ENCODE peak calls at places on chromosomes 13 and 19, in six cellular contexts. G is suprapubic skin, V is SJCRH30, Q is colonic mucosa, P is prostate gland, J is uterus. M is an unnamed sample. For H3K4me1 and H3K9me3, the result is how much of the 10 kb centered on the place peaks cover.

GRCh38 chr19:12133069-12133468 is 7.1 kb downstream of the ZNF20 start:
- DNase-seq in V (peak), Q (no peak), J (no peak), G (no peak), P (no peak), M (no peak)

GRCh38 chr19:40800997-40801377 is 2.0 kb downstream of the EGLN2 start:
- DNase-seq in G (no peak), V (no peak), J (no peak), Q (no peak), P (no peak), M (no peak)

GRCh38 chr19:35226748-35227147 is 1.8 kb downstream of the FAM187B start:
- DNase-seq in P (no peak), Q (no peak), J (no peak), G (peak), V (no peak), M (no peak)

GRCh38 chr13:100210966-100211710 is 122.2 kb downstream of the PCCA start:
- DNase-seq in V (no peak), P (no peak), J (no peak), G (no peak), Q (no peak), M (no peak)

GRCh38 chr13:106100261-106100919 is 435.1 kb downstream of the EFNB2 start:
- DNase-seq in G (no peak), Q (peak), V (peak), P (no peak), J (no peak), M (peak)

GRCh38 chr19:18173572-18174294 is at the start of gene IFI30:
- DNase-seq in J (peak), V (peak), Q (peak), P (peak), G (no peak), M (peak)

GRCh38 chr19:15374796-15375440 is 4.7 kb downstream of the AKAP8 start:
- DNase-seq in J (peak), G (no peak), P (no peak), V (no peak), Q (no peak), M (no peak)

GRCh38 chr13:37621811-37622361 is 23.3 kb upstream of the POSTN start:
- DNase-seq in G (no peak), Q (no peak), J (peak), V (no peak), P (no peak), M (no peak)

GRCh38 chr19:1379126-1379905 is 4.4 kb upstream of the NDUFS7 start:
- DNase-seq in Q (no peak), J (no peak), V (no peak), G (no peak), P (no peak), M (no peak)

GRCh38 chr19:35995655-35995993 is 636 bp downstream of the SDHAF1 start:
- DNase-seq in G (no peak), V (peak), P (no peak), Q (peak), J (peak), M (peak)

GRCh38 chr13:21234537-21234936 is 58.1 kb downstream of the MRPL57 start:
- DNase-seq in V (peak), P (no peak), J (no peak), Q (no peak), G (no peak), M (no peak)

GRCh38 chr19:41951686-41952172 is 7.4 kb downstream of the RABAC1 start:
- DNase-seq in V (peak), P (peak), J (peak), G (peak), Q (peak), M (peak)

GRCh38 chr19:10260141-10260584 is 8.1 kb downstream of the MRPL4 start:
- DNase-seq in G (no peak), P (no peak), V (no peak), J (no peak), Q (no peak), M (no peak)

GRCh38 chr13:25196971-25197370 is 24.9 kb upstream of the AMER2 start:
- DNase-seq in Q (no peak), G (no peak), J (no peak), P (no peak), V (no peak), M (no peak)

GRCh38 chr19:43078311-43078710 is 4.2 kb downstream of the PSG2 start:
- DNase-seq in J (no peak), P (no peak), Q (no peak), G (no peak), V (no peak), M (no peak)

GRCh38 chr19:29084266-29084665 is 128.7 kb downstream of the UQCRFS1 start:
- DNase-seq in P (no peak), G (no peak), J (no peak), V (peak), Q (no peak), M (no peak)

GRCh38 chr19:1811472-1811894 is 593 bp downstream of the ATP8B3 start:
- DNase-seq in V (peak), Q (peak), P (peak), G (peak), J (peak), M (peak)

GRCh38 chr13:39415403-39415802 is 187.6 kb downstream of the LHFPL6 start:
- DNase-seq in Q (peak), V (peak), G (no peak), P (peak), J (peak), M (peak)

GRCh38 chr13:96817336-96817941 is 176.8 kb downstream of the OXGR1 start:
- DNase-seq in Q (no peak), V (peak), G (no peak), J (no peak), P (no peak), M (peak)

GRCh38 chr19:829129-829758 is 1.6 kb downstream of the AZU1 start:
- DNase-seq in Q (no peak), G (no peak), V (no peak), J (no peak), P (no peak), M (no peak)

GRCh38 chr13:110392510-110393233 is 85.6 kb downstream of the COL4A2 start:
- DNase-seq in P (no peak), Q (no peak), V (peak), J (no peak), G (no peak), M (no peak)

GRCh38 chr13:52447815-52448552 is 2.5 kb downstream of the VPS36 start:
- DNase-seq in V (peak), Q (no peak), J (no peak), G (no peak), P (no peak), M (no peak)

GRCh38 chr19:49983645-49984229 is 22.8 kb upstream of the SIGLEC11 start:
- DNase-seq in P (peak), Q (peak), G (peak), J (peak), V (peak), M (peak)

GRCh38 chr13:102869948-102870676 is 24.3 kb downstream of the ERCC5 start:
- DNase-seq in Q (no peak), G (no peak), J (no peak), V (no peak), P (no peak), M (no peak)

DNA sequence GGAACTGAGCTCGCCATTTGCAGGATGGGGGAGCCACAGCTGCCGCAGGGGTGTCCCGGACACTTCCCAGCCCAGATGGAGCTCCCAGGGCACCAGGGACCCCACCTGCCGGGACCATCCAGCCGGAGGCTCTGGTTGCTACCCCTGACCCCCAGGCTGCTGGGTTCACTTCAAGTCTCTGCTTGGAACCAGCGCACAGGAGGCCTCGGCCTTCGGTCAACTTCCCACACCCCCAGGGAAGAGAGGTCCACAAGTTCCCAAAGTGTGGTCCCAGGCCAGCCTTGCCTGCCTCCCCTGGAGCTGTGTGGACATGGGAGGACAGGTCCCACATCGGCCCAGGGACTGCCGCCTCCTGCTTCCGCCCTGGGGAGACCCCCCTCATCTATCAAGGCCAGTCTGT is 117.0 kb downstream of the TEX29 start:
- DNase-seq in P (no peak), G (no peak), V (no peak), Q (no peak), J (no peak), M (no peak)
- H3K4me1 ChIP-seq in P (under half), G (under half), V (under half), Q (under half), J (under half), M (under half)

GRCh38 chr19:45439569-45440258 is 16.0 kb upstream of the ERCC1 start:
- DNase-seq in P (peak), V (peak), G (no peak), Q (peak), J (peak), M (peak)

GRCh38 chr19:45440259-45440638 is 16.5 kb upstream of the ERCC1 start:
- DNase-seq in P (no peak), Q (no peak), J (no peak), G (no peak), V (peak), M (no peak)

GRCh38 chr19:45440873-45441654 is 17.3 kb upstream of the ERCC1 start:
- DNase-seq in P (no peak), V (peak), G (no peak), J (no peak), Q (no peak), M (no peak)

GRCh38 chr19:45437328-45437727 is 13.6 kb upstream of the ERCC1 start:
- DNase-seq in J (no peak), P (no peak), G (no peak), V (no peak), Q (no peak), M (no peak)

DNA sequence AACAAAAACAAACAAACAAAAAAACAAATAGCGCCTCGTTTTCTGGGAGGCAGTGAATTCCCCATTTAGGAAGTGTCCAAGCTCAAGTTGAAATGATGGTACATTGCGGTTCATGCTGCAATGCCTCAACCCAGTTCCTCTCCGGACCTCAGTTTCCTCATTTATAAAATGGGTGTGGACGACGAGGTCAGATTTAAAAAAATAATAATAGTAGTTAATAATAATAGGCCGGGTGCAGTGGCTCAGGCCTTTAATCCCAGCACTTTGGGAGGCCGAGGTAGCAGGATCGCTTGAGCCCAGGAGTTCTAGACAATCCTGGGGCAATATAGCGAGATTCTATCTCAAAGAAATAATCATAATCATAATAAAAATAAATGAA is 15.5 kb upstream of the ERCC1 start:
- DNase-seq in Q (no peak), V (no peak), J (no peak), G (no peak), P (no peak), M (no peak)
- H3K4me3 ChIP-seq in Q (peak), V (peak), J (peak), G (peak), P (peak), M (no peak)

GRCh38 chr19:51994048-51994644 is 7.5 kb upstream of the ZNF350 start:
- DNase-seq in P (no peak), G (no peak), V (no peak), Q (no peak), J (no peak), M (no peak)

GRCh38 chr19:51993422-51993821 is 6.8 kb upstream of the ZNF350 start:
- DNase-seq in J (no peak), G (no peak), Q (no peak), V (no peak), P (no peak), M (no peak)
- H3K9me3 ChIP-seq in J (half or more), G (half or more), Q (under half), V (under half), P (under half), M (under half)

GRCh38 chr13:50512602-50513527 is 330.6 kb downstream of the DLEU7 start:
- DNase-seq in P (peak), G (peak), V (peak), J (peak), Q (peak), M (peak)

GRCh38 chr13:50514249-50514648 is 329.2 kb downstream of the DLEU7 start:
- DNase-seq in J (no peak), P (no peak), V (no peak), Q (no peak), G (no peak), M (no peak)

GRCh38 chr13:50513528-50513863 is 330.0 kb downstream of the DLEU7 start:
- DNase-seq in J (no peak), V (peak), Q (no peak), P (no peak), G (no peak), M (no peak)

GRCh38 chr13:50509771-50510441 is 333.6 kb downstream of the DLEU7 start:
- DNase-seq in G (no peak), V (no peak), Q (no peak), J (no peak), P (no peak), M (no peak)

DNA sequence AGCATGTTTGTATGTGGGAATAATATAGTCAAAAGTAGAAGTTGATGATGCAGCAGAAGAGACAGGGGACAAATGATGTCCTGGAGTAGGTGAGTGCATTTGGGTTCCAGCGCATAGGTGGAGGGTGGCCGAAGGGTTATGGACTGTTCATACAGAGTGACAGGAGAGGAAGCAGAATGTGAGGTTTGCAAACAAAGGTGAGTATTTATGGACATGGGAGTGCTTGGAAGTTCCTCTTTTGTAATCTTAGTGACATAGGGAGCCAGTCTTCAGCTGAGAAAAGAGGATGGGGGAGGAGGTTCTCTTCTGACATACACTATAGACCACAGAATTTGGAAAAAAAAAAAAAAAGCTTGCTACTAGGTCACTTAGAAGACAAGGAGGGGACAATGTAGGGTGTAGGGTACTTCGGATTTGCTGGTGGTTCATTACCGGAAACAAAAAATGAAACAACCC is 331.6 kb downstream of the DLEU7 start:
- DNase-seq in J (no peak), V (no peak), P (no peak), Q (peak), G (no peak), M (peak)
- H3K4me1 ChIP-seq in J (under half), V (under half), P (under half), Q (under half), G (under half), M (under half)

DNA sequence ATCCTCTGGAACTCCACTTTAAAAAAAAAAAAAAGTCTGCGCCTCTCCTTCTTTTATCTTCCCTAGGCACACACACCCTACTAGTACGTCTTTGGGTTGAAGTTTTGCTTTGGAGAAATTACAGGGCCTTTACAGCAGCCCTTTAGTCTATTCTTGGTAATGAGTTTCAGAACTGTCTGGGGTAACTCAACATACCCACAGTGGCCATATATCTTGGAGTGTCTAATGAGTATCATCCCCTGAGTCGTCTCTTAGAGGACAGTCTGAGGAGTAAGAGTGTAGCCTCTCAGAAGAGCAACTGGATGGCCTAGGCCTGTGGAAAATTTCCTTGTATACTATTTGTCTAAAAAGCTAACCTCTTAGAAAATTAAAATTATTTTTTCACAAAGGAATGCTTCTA is 6.1 kb upstream of the ZNF681 start:
- DNase-seq in J (no peak), P (no peak), G (no peak), Q (no peak), V (no peak), M (no peak)
- H3K4me3 ChIP-seq in J (no peak), P (no peak), G (no peak), Q (no peak), V (no peak), M (no peak)

M was measured in small intestine.